ENCODE peak calls at places on chromosomes 11 and 22, in seven cellular contexts. One of them, this sample, is unnamed.

GRCh38 chr11:124934862-124935547 is 842 bp downstream of the HEPACAM start:
- DNase-seq in coronary artery: no peak
- DNase-seq in hepatic stellate cell: peak
- DNase-seq in NCI-H774: no peak
- DNase-seq in ureter: no peak
- DNase-seq in iPS DF 6.9: no peak
- DNase-seq in fibroblast of pulmonary artery: peak
- DNase-seq in this sample: no peak

GRCh38 chr11:3086671-3087150 is 29.5 kb upstream of the CARS1 start:
- DNase-seq in hepatic stellate cell: no peak
- DNase-seq in iPS DF 6.9: no peak
- DNase-seq in coronary artery: no peak
- DNase-seq in fibroblast of pulmonary artery: no peak
- DNase-seq in ureter: no peak
- DNase-seq in NCI-H774: no peak
- DNase-seq in this sample: no peak

GRCh38 chr11:66318576-66318970 is 1.7 kb upstream of the CD248 start:
- DNase-seq in hepatic stellate cell: no peak
- DNase-seq in NCI-H774: no peak
- DNase-seq in iPS DF 6.9: no peak
- DNase-seq in fibroblast of pulmonary artery: no peak
- DNase-seq in ureter: no peak
- DNase-seq in coronary artery: no peak
- DNase-seq in this sample: no peak

GRCh38 chr11:6475936-6476335 is 2.2 kb upstream of the TRIM3 start:
- DNase-seq in NCI-H774: peak
- DNase-seq in hepatic stellate cell: no peak
- DNase-seq in coronary artery: no peak
- DNase-seq in ureter: no peak
- DNase-seq in fibroblast of pulmonary artery: no peak
- DNase-seq in iPS DF 6.9: no peak
- DNase-seq in this sample: no peak

GRCh38 chr11:79309402-79309801 is 131.4 kb downstream of the TENM4 start:
- DNase-seq in iPS DF 6.9: no peak
- DNase-seq in coronary artery: no peak
- DNase-seq in fibroblast of pulmonary artery: no peak
- DNase-seq in NCI-H774: no peak
- DNase-seq in hepatic stellate cell: no peak
- DNase-seq in ureter: no peak
- DNase-seq in this sample: no peak

GRCh38 chr11:36037031-36037430 is 93.2 kb downstream of the LDLRAD3 start:
- DNase-seq in NCI-H774: no peak
- DNase-seq in iPS DF 6.9: no peak
- DNase-seq in fibroblast of pulmonary artery: peak
- DNase-seq in coronary artery: no peak
- DNase-seq in ureter: no peak
- DNase-seq in hepatic stellate cell: no peak
- DNase-seq in this sample: no peak

GRCh38 chr22:46069518-46070214 is 80.7 kb upstream of the PPARA start:
- DNase-seq in hepatic stellate cell: no peak
- DNase-seq in iPS DF 6.9: no peak
- DNase-seq in NCI-H774: peak
- DNase-seq in ureter: peak
- DNase-seq in fibroblast of pulmonary artery: peak
- DNase-seq in coronary artery: peak
- DNase-seq in this sample: peak

GRCh38 chr22:37396488-37397084 is 30.7 kb downstream of the ELFN2 start:
- DNase-seq in NCI-H774: no peak
- DNase-seq in iPS DF 6.9: no peak
- DNase-seq in fibroblast of pulmonary artery: no peak
- DNase-seq in coronary artery: no peak
- DNase-seq in ureter: no peak
- DNase-seq in hepatic stellate cell: no peak
- DNase-seq in this sample: no peak

GRCh38 chr11:79018371-79018849 is 422.4 kb downstream of the TENM4 start:
- DNase-seq in iPS DF 6.9: no peak
- DNase-seq in hepatic stellate cell: peak
- DNase-seq in coronary artery: no peak
- DNase-seq in fibroblast of pulmonary artery: peak
- DNase-seq in ureter: no peak
- DNase-seq in NCI-H774: no peak
- DNase-seq in this sample: no peak

GRCh38 chr22:42376721-42377177 is 55.5 kb downstream of the NFAM1 start:
- DNase-seq in fibroblast of pulmonary artery: peak
- DNase-seq in hepatic stellate cell: no peak
- DNase-seq in NCI-H774: no peak
- DNase-seq in iPS DF 6.9: no peak
- DNase-seq in ureter: no peak
- DNase-seq in coronary artery: no peak
- DNase-seq in this sample: peak

GRCh38 chr11:114074546-114075342 is 15.2 kb downstream of the ZBTB16 start:
- DNase-seq in iPS DF 6.9: no peak
- DNase-seq in fibroblast of pulmonary artery: no peak
- DNase-seq in ureter: no peak
- DNase-seq in coronary artery: no peak
- DNase-seq in hepatic stellate cell: no peak
- DNase-seq in NCI-H774: no peak
- DNase-seq in this sample: peak

GRCh38 chr11:117456027-117456720 is 128.5 kb downstream of the CEP164 start:
- DNase-seq in ureter: no peak
- DNase-seq in coronary artery: no peak
- DNase-seq in NCI-H774: no peak
- DNase-seq in iPS DF 6.9: no peak
- DNase-seq in fibroblast of pulmonary artery: no peak
- DNase-seq in hepatic stellate cell: no peak
- DNase-seq in this sample: no peak

This sample was measured in sigmoid colon.